ENCODE peak calls at places on chromosomes 3 and 15, in eight cellular contexts. One of them, this sample, is unnamed.
A peak's percentile ranks its signal among the peaks of the same experiment; 100 is the strongest.

GRCh38 chr3:15535757-15536156 is 14.3 kb upstream of the COLQ start:
- DNase-seq in cardiac fibroblast: no peak
- DNase-seq in SJSA1: no peak
- DNase-seq in suprapubic skin: no peak
- DNase-seq in choroid plexus epithelial cell: peak; percentile 26
- DNase-seq in psoas muscle: no peak
- DNase-seq in right cardiac atrium: no peak
- DNase-seq in SK-N-SH: no peak
- DNase-seq in this sample: no peak

GRCh38 chr15:50046868-50047267 is 72.2 kb downstream of the ATP8B4 start:
- DNase-seq in cardiac fibroblast: peak; percentile 5
- DNase-seq in SJSA1: no peak
- DNase-seq in suprapubic skin: no peak
- DNase-seq in choroid plexus epithelial cell: peak; percentile 51
- DNase-seq in psoas muscle: no peak
- DNase-seq in right cardiac atrium: no peak
- DNase-seq in SK-N-SH: peak; percentile 33
- DNase-seq in this sample: no peak

GRCh38 chr3:158765518-158766205 is 33.4 kb upstream of the RARRES1 start:
- DNase-seq in cardiac fibroblast: no peak
- DNase-seq in SJSA1: no peak
- DNase-seq in suprapubic skin: no peak
- DNase-seq in choroid plexus epithelial cell: no peak
- DNase-seq in psoas muscle: no peak
- DNase-seq in right cardiac atrium: no peak
- DNase-seq in SK-N-SH: no peak
- DNase-seq in this sample: no peak

GRCh38 chr3:15439476-15439875 is 12.1 kb downstream of the EAF1 start:
- DNase-seq in cardiac fibroblast: peak; percentile 74
- DNase-seq in SJSA1: no peak
- DNase-seq in suprapubic skin: no peak
- DNase-seq in choroid plexus epithelial cell: no peak
- DNase-seq in psoas muscle: no peak
- DNase-seq in right cardiac atrium: no peak
- DNase-seq in SK-N-SH: no peak
- DNase-seq in this sample: no peak

GRCh38 chr15:101070502-101071273 is 151.5 kb downstream of the LRRK1 start:
- DNase-seq in cardiac fibroblast: peak; percentile 92
- DNase-seq in SJSA1: no peak
- DNase-seq in suprapubic skin: no peak
- DNase-seq in choroid plexus epithelial cell: peak; percentile 83
- DNase-seq in psoas muscle: no peak
- DNase-seq in right cardiac atrium: peak; percentile 59
- DNase-seq in SK-N-SH: no peak
- DNase-seq in this sample: no peak

GRCh38 chr15:101611580-101612299 is 40.4 kb downstream of the TM2D3 start:
- DNase-seq in cardiac fibroblast: no peak
- DNase-seq in SJSA1: no peak
- DNase-seq in suprapubic skin: no peak
- DNase-seq in choroid plexus epithelial cell: no peak
- DNase-seq in psoas muscle: peak; percentile 72
- DNase-seq in right cardiac atrium: no peak
- DNase-seq in SK-N-SH: peak; percentile 37
- DNase-seq in this sample: no peak

GRCh38 chr3:76456322-76456721 is 583.6 kb upstream of the ROBO2 start:
- DNase-seq in cardiac fibroblast: no peak
- DNase-seq in SJSA1: no peak
- DNase-seq in suprapubic skin: no peak
- DNase-seq in choroid plexus epithelial cell: no peak
- DNase-seq in psoas muscle: no peak
- DNase-seq in right cardiac atrium: no peak
- DNase-seq in SK-N-SH: no peak
- DNase-seq in this sample: no peak

GRCh38 chr3:158709666-158710083 is 22.6 kb downstream of the RARRES1 start:
- DNase-seq in cardiac fibroblast: peak; percentile 97
- DNase-seq in SJSA1: peak; percentile 89
- DNase-seq in suprapubic skin: no peak
- DNase-seq in choroid plexus epithelial cell: peak; percentile 98
- DNase-seq in psoas muscle: no peak
- DNase-seq in right cardiac atrium: peak; percentile 32
- DNase-seq in SK-N-SH: no peak
- DNase-seq in this sample: no peak

GRCh38 chr3:127805026-127805753 is 17.1 kb downstream of the MGLL start:
- DNase-seq in cardiac fibroblast: peak; percentile 39
- DNase-seq in SJSA1: no peak
- DNase-seq in suprapubic skin: no peak
- DNase-seq in choroid plexus epithelial cell: peak; percentile 30
- DNase-seq in psoas muscle: no peak
- DNase-seq in right cardiac atrium: no peak
- DNase-seq in SK-N-SH: no peak
- DNase-seq in this sample: no peak

GRCh38 chr3:7309707-7310106 is 448.8 kb downstream of the GRM7 start:
- DNase-seq in cardiac fibroblast: peak; percentile 77
- DNase-seq in SJSA1: no peak
- DNase-seq in suprapubic skin: peak; percentile 80
- DNase-seq in choroid plexus epithelial cell: peak; percentile 66
- DNase-seq in psoas muscle: peak; percentile 34
- DNase-seq in right cardiac atrium: peak; percentile 79
- DNase-seq in SK-N-SH: no peak
- DNase-seq in this sample: no peak

GRCh38 chr3:36786921-36787890 is 22.9 kb upstream of the DCLK3 start:
- DNase-seq in cardiac fibroblast: no peak
- DNase-seq in SJSA1: no peak
- DNase-seq in suprapubic skin: no peak
- DNase-seq in choroid plexus epithelial cell: no peak
- DNase-seq in psoas muscle: no peak
- DNase-seq in right cardiac atrium: no peak
- DNase-seq in SK-N-SH: no peak
- DNase-seq in this sample: no peak

GRCh38 chr3:119657887-119658702 is 2.3 kb downstream of the POPDC2 start:
- DNase-seq in cardiac fibroblast: no peak
- DNase-seq in SJSA1: no peak
- DNase-seq in suprapubic skin: no peak
- DNase-seq in choroid plexus epithelial cell: no peak
- DNase-seq in psoas muscle: no peak
- DNase-seq in right cardiac atrium: no peak
- DNase-seq in SK-N-SH: no peak
- DNase-seq in this sample: no peak

GRCh38 chr15:64634576-64635485 is 140.6 kb downstream of the RBPMS2 start:
- DNase-seq in cardiac fibroblast: peak; percentile 42
- DNase-seq in SJSA1: peak; percentile 58
- DNase-seq in suprapubic skin: no peak
- DNase-seq in choroid plexus epithelial cell: no peak
- DNase-seq in psoas muscle: no peak
- DNase-seq in right cardiac atrium: no peak
- DNase-seq in SK-N-SH: no peak
- DNase-seq in this sample: no peak

GRCh38 chr15:43828061-43828657 is 1.4 kb downstream of the WDR76 start:
- DNase-seq in cardiac fibroblast: peak; percentile 23
- DNase-seq in SJSA1: no peak
- DNase-seq in suprapubic skin: no peak
- DNase-seq in choroid plexus epithelial cell: peak; percentile 21
- DNase-seq in psoas muscle: no peak
- DNase-seq in right cardiac atrium: no peak
- DNase-seq in SK-N-SH: peak; percentile 23
- DNase-seq in this sample: no peak

GRCh38 chr3:58340594-58341244 is 8.0 kb downstream of the PXK start:
- DNase-seq in cardiac fibroblast: no peak
- DNase-seq in SJSA1: no peak
- DNase-seq in suprapubic skin: no peak
- DNase-seq in choroid plexus epithelial cell: no peak
- DNase-seq in psoas muscle: no peak
- DNase-seq in right cardiac atrium: no peak
- DNase-seq in SK-N-SH: no peak
- DNase-seq in this sample: no peak

GRCh38 chr3:197960694-197961581 is 921 bp downstream of the LMLN start:
- DNase-seq in cardiac fibroblast: peak; percentile 66
- DNase-seq in SJSA1: peak; percentile 48
- DNase-seq in suprapubic skin: no peak
- DNase-seq in choroid plexus epithelial cell: peak; percentile 33
- DNase-seq in psoas muscle: peak; percentile 30
- DNase-seq in right cardiac atrium: peak; percentile 40
- DNase-seq in SK-N-SH: no peak
- DNase-seq in this sample: no peak

GRCh38 chr3:197959891-197960693 is at the start of gene LMLN:
- DNase-seq in cardiac fibroblast: peak; percentile 97
- DNase-seq in SJSA1: peak; percentile 90
- DNase-seq in suprapubic skin: peak; percentile 98
- DNase-seq in choroid plexus epithelial cell: peak; percentile 98
- DNase-seq in psoas muscle: peak; percentile 96
- DNase-seq in right cardiac atrium: peak; percentile 97
- DNase-seq in SK-N-SH: peak; percentile 95
- DNase-seq in this sample: peak; percentile 97

GRCh38 chr3:197959500-197959890 is 522 bp upstream of the LMLN start:
- DNase-seq in cardiac fibroblast: no peak
- DNase-seq in SJSA1: no peak
- DNase-seq in suprapubic skin: no peak
- DNase-seq in choroid plexus epithelial cell: no peak
- DNase-seq in psoas muscle: no peak
- DNase-seq in right cardiac atrium: no peak
- DNase-seq in SK-N-SH: no peak
- DNase-seq in this sample: no peak

GRCh38 chr3:197963019-197963637 is 3.1 kb downstream of the LMLN start:
- DNase-seq in cardiac fibroblast: no peak
- DNase-seq in SJSA1: no peak
- DNase-seq in suprapubic skin: no peak
- DNase-seq in choroid plexus epithelial cell: no peak
- DNase-seq in psoas muscle: no peak
- DNase-seq in right cardiac atrium: no peak
- DNase-seq in SK-N-SH: no peak
- DNase-seq in this sample: no peak

GRCh38 chr3:197961582-197961945 is 1.5 kb downstream of the LMLN start:
- DNase-seq in cardiac fibroblast: no peak
- DNase-seq in SJSA1: no peak
- DNase-seq in suprapubic skin: no peak
- DNase-seq in choroid plexus epithelial cell: no peak
- DNase-seq in psoas muscle: no peak
- DNase-seq in right cardiac atrium: no peak
- DNase-seq in SK-N-SH: no peak
- DNase-seq in this sample: no peak
- H3K4me3 ChIP-seq in cardiac fibroblast: no peak overlapping the region
- H3K4me3 ChIP-seq in SJSA1: no peak overlapping the region
- H3K4me3 ChIP-seq in suprapubic skin: no peak overlapping the region
- H3K4me3 ChIP-seq in choroid plexus epithelial cell: no peak overlapping the region
- H3K4me3 ChIP-seq in psoas muscle: no peak overlapping the region
- H3K4me3 ChIP-seq in right cardiac atrium: no peak overlapping the region
- H3K4me3 ChIP-seq in SK-N-SH: no peak overlapping the region
- H3K4me3 ChIP-seq in this sample: no peak overlapping the region

GRCh38 chr15:75204340-75205063 is 2.8 kb downstream of the C15orf39 start:
- DNase-seq in cardiac fibroblast: peak; percentile 92
- DNase-seq in SJSA1: peak; percentile 93
- DNase-seq in suprapubic skin: peak; percentile 97
- DNase-seq in choroid plexus epithelial cell: peak; percentile 94
- DNase-seq in psoas muscle: peak; percentile 91
- DNase-seq in right cardiac atrium: peak; percentile 95
- DNase-seq in SK-N-SH: peak; percentile 97
- DNase-seq in this sample: peak; percentile 97
- H3K4me3 ChIP-seq in cardiac fibroblast: peak overlapping the region; percentile 95
- H3K4me3 ChIP-seq in SJSA1: peak overlapping the region; percentile 97
- H3K4me3 ChIP-seq in suprapubic skin: peak overlapping the region; percentile 89
- H3K4me3 ChIP-seq in choroid plexus epithelial cell: peak overlapping the region; percentile 3
- H3K4me3 ChIP-seq in psoas muscle: peak overlapping the region; percentile 87
- H3K4me3 ChIP-seq in right cardiac atrium: no peak overlapping the region
- H3K4me3 ChIP-seq in SK-N-SH: no peak overlapping the region
- H3K4me3 ChIP-seq in this sample: peak overlapping the region; percentile 82

GRCh38 chr3:55471084-55471483 is 16.0 kb downstream of the WNT5A start:
- DNase-seq in cardiac fibroblast: no peak
- DNase-seq in SJSA1: no peak
- DNase-seq in suprapubic skin: no peak
- DNase-seq in choroid plexus epithelial cell: no peak
- DNase-seq in psoas muscle: no peak
- DNase-seq in right cardiac atrium: no peak
- DNase-seq in SK-N-SH: no peak
- DNase-seq in this sample: no peak

GRCh38 chr3:55476515-55476914 is 10.6 kb downstream of the WNT5A start:
- DNase-seq in cardiac fibroblast: peak; percentile 93
- DNase-seq in SJSA1: no peak
- DNase-seq in suprapubic skin: no peak
- DNase-seq in choroid plexus epithelial cell: peak; percentile 91
- DNase-seq in psoas muscle: no peak
- DNase-seq in right cardiac atrium: no peak
- DNase-seq in SK-N-SH: no peak
- DNase-seq in this sample: no peak

GRCh38 chr3:55474213-55474632 is 12.9 kb downstream of the WNT5A start:
- DNase-seq in cardiac fibroblast: no peak
- DNase-seq in SJSA1: no peak
- DNase-seq in suprapubic skin: no peak
- DNase-seq in choroid plexus epithelial cell: no peak
- DNase-seq in psoas muscle: no peak
- DNase-seq in right cardiac atrium: no peak
- DNase-seq in SK-N-SH: no peak
- DNase-seq in this sample: no peak

GRCh38 chr3:55471522-55472280 is 15.4 kb downstream of the WNT5A start:
- DNase-seq in cardiac fibroblast: no peak
- DNase-seq in SJSA1: no peak
- DNase-seq in suprapubic skin: no peak
- DNase-seq in choroid plexus epithelial cell: no peak
- DNase-seq in psoas muscle: no peak
- DNase-seq in right cardiac atrium: no peak
- DNase-seq in SK-N-SH: no peak
- DNase-seq in this sample: no peak

GRCh38 chr3:55473788-55474187 is 13.3 kb downstream of the WNT5A start:
- DNase-seq in cardiac fibroblast: no peak
- DNase-seq in SJSA1: no peak
- DNase-seq in suprapubic skin: no peak
- DNase-seq in choroid plexus epithelial cell: no peak
- DNase-seq in psoas muscle: no peak
- DNase-seq in right cardiac atrium: no peak
- DNase-seq in SK-N-SH: no peak
- DNase-seq in this sample: no peak
- H3K4me3 ChIP-seq in cardiac fibroblast: no peak overlapping the region
- H3K4me3 ChIP-seq in SJSA1: no peak overlapping the region
- H3K4me3 ChIP-seq in suprapubic skin: no peak overlapping the region
- H3K4me3 ChIP-seq in choroid plexus epithelial cell: no peak overlapping the region
- H3K4me3 ChIP-seq in psoas muscle: no peak overlapping the region
- H3K4me3 ChIP-seq in right cardiac atrium: no peak overlapping the region
- H3K4me3 ChIP-seq in SK-N-SH: no peak overlapping the region
- H3K4me3 ChIP-seq in this sample: no peak overlapping the region

DNA sequence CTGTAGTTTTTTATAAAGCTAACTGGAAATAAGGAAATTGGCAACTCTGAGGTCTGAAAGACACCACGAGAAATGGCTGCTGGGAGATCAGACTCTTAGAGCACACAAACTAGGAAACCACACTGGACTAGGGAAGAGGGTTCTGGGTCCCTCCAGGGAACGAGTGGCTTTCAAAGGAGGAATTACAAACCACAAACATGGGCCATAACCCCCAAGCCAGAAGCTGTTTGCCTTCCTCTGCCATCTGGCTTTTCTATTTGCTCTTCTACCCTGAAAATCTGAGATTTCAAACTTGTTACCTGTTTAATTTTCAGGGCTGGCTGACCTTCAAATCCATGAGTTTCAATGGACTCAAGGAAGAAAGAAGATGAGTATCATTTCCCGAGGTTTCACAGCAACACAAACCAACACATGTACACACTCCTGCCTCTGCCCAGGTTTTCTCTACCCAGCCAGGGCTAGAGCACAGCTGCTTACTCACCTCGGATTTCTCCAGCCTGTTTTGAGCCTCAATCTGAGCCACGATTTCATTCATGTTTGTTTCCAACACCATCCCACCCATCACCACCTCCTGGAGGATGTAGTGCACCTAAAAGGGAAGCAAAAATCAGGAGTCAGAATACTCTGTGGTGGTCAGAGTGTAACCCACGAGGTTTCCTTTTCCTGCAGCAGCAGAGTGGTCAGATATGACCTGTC is 22.6 kb upstream of the ANPEP start:
- DNase-seq in cardiac fibroblast: peak; percentile 69
- DNase-seq in SJSA1: no peak
- DNase-seq in suprapubic skin: no peak
- DNase-seq in choroid plexus epithelial cell: peak; percentile 71
- DNase-seq in psoas muscle: no peak
- DNase-seq in right cardiac atrium: no peak
- DNase-seq in SK-N-SH: no peak
- DNase-seq in this sample: no peak
- H3K4me3 ChIP-seq in cardiac fibroblast: no peak overlapping the region
- H3K4me3 ChIP-seq in SJSA1: no peak overlapping the region
- H3K4me3 ChIP-seq in suprapubic skin: peak overlapping the region; percentile 16
- H3K4me3 ChIP-seq in choroid plexus epithelial cell: no peak overlapping the region
- H3K4me3 ChIP-seq in psoas muscle: peak overlapping the region; percentile 35
- H3K4me3 ChIP-seq in right cardiac atrium: no peak overlapping the region
- H3K4me3 ChIP-seq in SK-N-SH: peak overlapping the region; percentile 6
- H3K4me3 ChIP-seq in this sample: peak overlapping the region; percentile 48